ENCODE peak calls at places on chromosome 22, in nine cellular contexts. F is stimulated activated CD8-positive, alpha-beta memory T cell treated with anti-CD3 and anti-CD28 coated beads, Interleukin-7, amount 100 ng/mL, for 1 hour; K is HuH-7; M is WTC11; G is WERI-Rb-1; W is activated CD4-positive, alpha-beta T cell treated with anti-CD3 and anti-CD28 coated beads, Interleukin-2, amount 10 ng/mL, durations not matched to agents 7 days and 5 days; J is M059J; N is left ventricle myocardium superior; Z is hypothalamus. C is an unnamed sample.

GRCh38 chr22:36144886-36145541 is 15.5 kb downstream of the APOL3 start:
- DNase-seq in G (peak), W (peak), N (peak), F (no peak), K (peak), Z (peak), M (peak), J (peak), C (peak)

GRCh38 chr22:49093192-49093880 is 734.3 kb downstream of the BRD1 start:
- DNase-seq in K (no peak), G (no peak), W (no peak), J (no peak), F (no peak), M (no peak), N (no peak), Z (no peak), C (no peak)

GRCh38 chr22:37126882-37127281 is 17.4 kb upstream of the TMPRSS6 start:
- DNase-seq in K (peak), J (no peak), F (no peak), Z (no peak), M (peak), W (no peak), N (no peak), G (peak), C (no peak)

GRCh38 chr22:20315337-20316216 is 4.3 kb downstream of the DGCR6L start:
- DNase-seq in W (peak), G (no peak), Z (no peak), F (no peak), K (no peak), M (no peak), J (no peak), N (no peak), C (no peak)

GRCh38 chr22:20552450-20552894 is 45.1 kb downstream of the MED15 start:
- DNase-seq in Z (peak), F (no peak), M (no peak), G (no peak), W (no peak), K (no peak), N (peak), J (no peak), C (no peak)

GRCh38 chr22:44355688-44356070 is 42.9 kb upstream of the SHISAL1 start:
- DNase-seq in N (peak), Z (no peak), W (no peak), J (no peak), M (peak), G (no peak), F (no peak), K (no peak), C (no peak)

GRCh38 chr22:40196628-40197027 is 18.9 kb downstream of the TNRC6B start:
- DNase-seq in W (no peak), F (no peak), M (no peak), Z (no peak), N (no peak), G (no peak), K (no peak), J (peak), C (peak)

GRCh38 chr22:38709306-38709705 is 3.6 kb downstream of the GTPBP1 start:
- DNase-seq in W (no peak), N (no peak), J (no peak), Z (no peak), F (no peak), M (no peak), G (no peak), K (no peak), C (no peak)

GRCh38 chr22:24106385-24107381 is 74.6 kb upstream of the SUSD2 start:
- DNase-seq in F (peak), Z (no peak), M (peak), K (no peak), N (no peak), W (peak), J (no peak), G (peak), C (no peak)